ENCODE peak calls at places on chromosomes 16 and 17, in nine cellular contexts. O is astrocyte of the cerebellum, G is esophagus squamous epithelium, L is dorsolateral prefrontal cortex, P is foreskin fibroblast, Y is SK-N-SH, J is B cell, S is heart right ventricle, K is endothelial cell. W is an unnamed sample.

GRCh38 chr17:66152756-66153155 is 39.2 kb downstream of the CEP112 start:
- DNase-seq in S (no peak), Y (no peak), K (no peak), J (no peak), O (no peak), L (no peak), G (no peak), P (peak; percentile 68), W (no peak)

GRCh38 chr16:83005653-83006160 is 378.9 kb downstream of the CDH13 start:
- DNase-seq in J (no peak), Y (no peak), K (no peak), P (no peak), S (no peak), O (no peak), G (no peak), L (no peak), W (no peak)

GRCh38 chr17:62630365-62631085 is 3.1 kb downstream of the MRC2 start:
- DNase-seq in Y (peak; percentile 30), O (no peak), S (no peak), P (peak; percentile 59), J (no peak), L (no peak), G (no peak), K (no peak), W (no peak)

GRCh38 chr17:74856113-74856512 is 3.6 kb downstream of the GRIN2C start:
- DNase-seq in O (no peak), K (no peak), S (no peak), J (no peak), G (no peak), Y (no peak), L (no peak), P (no peak), W (no peak)

GRCh38 chr17:17710728-17711541 is 29.7 kb downstream of the RAI1 start:
- DNase-seq in G (no peak), S (no peak), J (no peak), P (peak; percentile 93), Y (peak; percentile 52), O (peak; percentile 70), L (peak; percentile 55), K (peak; percentile 31), W (no peak)

GRCh38 chr17:44848961-44849489 is 1.3 kb downstream of the HIGD1B start:
- DNase-seq in K (no peak), L (no peak), Y (peak; percentile 54), G (no peak), P (no peak), O (no peak), S (no peak), J (no peak), W (no peak)

GRCh38 chr17:57243171-57243622 is 13.1 kb upstream of the MSI2 start:
- DNase-seq in O (peak; percentile 35), G (no peak), J (peak; percentile 76), L (peak; percentile 61), Y (peak; percentile 74), S (peak; percentile 67), P (peak; percentile 82), K (peak; percentile 75), W (peak; percentile 74)

GRCh38 chr16:48720266-48720665 is 110.3 kb upstream of the N4BP1 start:
- DNase-seq in S (no peak), G (no peak), Y (no peak), P (no peak), K (peak; percentile 66), J (no peak), O (peak; percentile 3), L (no peak), W (no peak)

DNA sequence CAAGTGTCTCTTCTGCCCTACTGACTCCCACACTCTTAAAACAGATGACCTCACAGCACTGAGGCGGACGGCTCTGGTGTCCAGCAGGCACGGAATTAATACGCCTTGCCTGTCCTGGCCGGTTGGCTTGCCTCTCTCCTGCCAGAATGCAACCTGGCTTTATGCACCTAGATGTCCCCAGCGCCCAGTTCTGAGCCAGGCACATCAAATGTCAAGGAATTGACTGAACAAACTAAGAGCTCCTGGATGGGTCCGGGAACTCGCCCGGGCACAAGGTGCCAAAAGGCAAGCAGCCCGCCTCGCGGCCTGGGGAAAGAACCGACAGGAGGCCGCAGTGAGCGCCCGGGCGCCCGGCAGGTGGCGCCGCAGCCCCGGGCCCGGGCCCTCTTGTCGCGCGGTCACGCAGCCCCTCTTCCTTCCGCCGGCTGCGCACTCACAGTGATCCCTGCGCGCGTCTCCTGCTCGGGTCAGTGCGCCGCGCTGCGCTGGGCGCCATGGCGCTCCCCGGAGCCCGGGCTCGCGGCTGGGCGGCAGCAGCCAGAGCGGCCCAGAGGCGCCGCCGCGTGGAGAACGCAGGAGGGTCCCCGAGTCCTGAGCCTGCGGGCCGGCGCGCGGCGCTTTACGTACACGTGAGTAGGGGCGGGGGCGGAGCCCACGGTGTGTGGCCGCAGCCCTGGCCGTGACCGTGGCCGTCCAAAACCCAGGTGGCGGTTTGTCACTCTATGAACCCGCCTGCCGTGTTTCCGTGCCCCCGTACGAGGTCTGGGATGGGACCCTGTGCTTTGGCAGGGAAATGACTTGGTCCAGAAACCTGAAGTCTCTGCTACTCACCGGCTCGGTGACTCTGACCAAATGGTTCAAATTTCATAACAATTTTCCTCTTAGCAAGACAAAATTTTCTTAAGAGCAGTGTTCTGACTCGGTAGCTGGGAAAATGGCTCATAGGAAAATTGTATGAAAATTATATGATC is at the start of gene RSAD1:
- DNase-seq in O (peak; percentile 50), Y (peak; percentile 98), K (peak; percentile 87), L (peak; percentile 81), J (peak; percentile 95), G (peak; percentile 47), P (peak; percentile 95), S (peak; percentile 88), W (peak; percentile 73)
- TF ChIP-seq CTCF in O (peak; percentile 82), Y (peak; percentile 94), K (peak; percentile 86), L (peak; percentile 93), J (peak; percentile 95), G (peak; percentile 95), P (peak; percentile 79), S (peak; percentile 97), W (peak; percentile 89)

GRCh38 chr16:30351586-30352419 is 3.3 kb downstream of the CD2BP2 start:
- DNase-seq in P (peak; percentile 95), K (no peak), Y (no peak), L (peak; percentile 81), J (no peak), G (no peak), O (peak; percentile 96), S (peak; percentile 80), W (no peak)

GRCh38 chr16:30353438-30354129 is 1.5 kb downstream of the CD2BP2 start:
- DNase-seq in Y (no peak), J (no peak), P (no peak), O (no peak), L (no peak), G (no peak), S (no peak), K (no peak), W (no peak)

GRCh38 chr16:30351001-30351441 is 4.1 kb downstream of the CD2BP2 start:
- DNase-seq in P (no peak), G (no peak), Y (no peak), O (no peak), L (no peak), J (no peak), K (no peak), S (no peak), W (no peak)

GRCh38 chr16:30354423-30355143 is 525 bp downstream of the CD2BP2 start:
- DNase-seq in P (peak; percentile 19), L (no peak), S (no peak), J (no peak), G (no peak), K (peak; percentile 47), O (no peak), Y (peak; percentile 74), W (no peak)

DNA sequence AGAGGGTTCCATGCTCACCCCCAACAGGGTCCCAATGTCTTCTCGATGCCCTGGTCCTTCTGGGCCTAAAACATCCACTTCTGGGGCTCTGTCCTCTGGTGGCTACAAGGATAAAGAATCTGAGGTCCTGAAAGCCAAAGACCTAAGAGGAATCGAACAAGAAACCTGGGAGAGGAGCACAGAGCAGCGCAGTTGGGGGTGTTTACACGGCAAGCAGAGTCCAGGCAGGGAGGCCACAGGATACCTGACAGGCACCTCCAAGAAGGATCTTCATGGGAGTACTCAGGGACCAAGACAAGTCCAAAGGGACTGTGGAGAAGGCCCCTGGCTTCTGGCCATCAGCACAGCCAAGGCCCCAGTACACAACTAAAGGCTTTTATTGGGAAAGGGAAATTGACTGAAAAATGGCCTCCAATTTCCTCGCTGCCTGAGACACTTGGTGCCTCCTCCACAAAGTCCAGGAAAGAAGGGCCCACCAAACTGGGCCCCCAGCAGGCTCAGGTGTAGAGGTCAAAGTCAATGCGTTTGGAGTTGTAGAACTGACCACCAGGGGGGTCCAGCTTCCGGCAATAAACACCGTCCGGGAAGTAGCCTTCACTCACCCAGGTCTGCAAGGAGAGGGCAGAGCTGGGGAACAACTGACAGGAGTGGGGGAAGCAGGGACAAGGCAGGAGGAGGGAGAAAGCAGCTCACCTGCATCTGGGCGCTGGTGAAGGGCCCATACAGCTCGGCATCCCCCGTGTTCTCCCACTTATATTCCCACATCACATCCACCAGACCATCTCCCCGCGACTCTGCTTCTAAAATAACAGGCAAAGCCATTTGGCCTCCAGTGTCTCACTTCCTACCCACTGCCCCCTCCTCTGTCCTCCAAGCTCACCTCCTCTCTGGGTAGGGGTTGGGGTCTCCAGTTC is 2.4 kb downstream of the CD2BP2 start:
- DNase-seq in Y (peak; percentile 46), O (no peak), P (no peak), S (no peak), G (no peak), K (no peak), L (no peak), J (no peak), W (no peak)
- TF ChIP-seq CTCF in Y (peak; percentile 46), O (peak; percentile 16), P (no peak), S (peak; percentile 9), G (peak; percentile 17), K (peak; percentile 55), L (no peak), J (no peak), W (no peak)

GRCh38 chr16:86497551-86498021 is 12.7 kb upstream of the FOXF1 start:
- DNase-seq in Y (no peak), S (no peak), G (no peak), P (no peak), L (no peak), O (no peak), K (no peak), J (no peak), W (no peak)

GRCh38 chr16:86498661-86499493 is 11.4 kb upstream of the FOXF1 start:
- DNase-seq in S (no peak), O (no peak), Y (no peak), K (no peak), J (no peak), L (no peak), G (no peak), P (no peak), W (no peak)

GRCh38 chr16:86496929-86497381 is 13.4 kb upstream of the FOXF1 start:
- DNase-seq in G (no peak), L (no peak), Y (no peak), K (no peak), O (no peak), J (no peak), S (no peak), P (no peak), W (no peak)

GRCh38 chr16:86496262-86496928 is 13.9 kb upstream of the FOXF1 start:
- DNase-seq in S (no peak), P (no peak), Y (no peak), L (no peak), O (no peak), K (no peak), G (no peak), J (no peak), W (no peak)

GRCh38 chr16:86498155-86498651 is 12.1 kb upstream of the FOXF1 start:
- DNase-seq in J (no peak), P (no peak), Y (no peak), S (no peak), O (no peak), L (no peak), G (no peak), K (no peak), W (no peak)
- TF ChIP-seq CTCF in J (no peak), P (peak; percentile 2), Y (no peak), S (no peak), O (peak; percentile 29), L (no peak), G (no peak), K (no peak), W (no peak)

DNA sequence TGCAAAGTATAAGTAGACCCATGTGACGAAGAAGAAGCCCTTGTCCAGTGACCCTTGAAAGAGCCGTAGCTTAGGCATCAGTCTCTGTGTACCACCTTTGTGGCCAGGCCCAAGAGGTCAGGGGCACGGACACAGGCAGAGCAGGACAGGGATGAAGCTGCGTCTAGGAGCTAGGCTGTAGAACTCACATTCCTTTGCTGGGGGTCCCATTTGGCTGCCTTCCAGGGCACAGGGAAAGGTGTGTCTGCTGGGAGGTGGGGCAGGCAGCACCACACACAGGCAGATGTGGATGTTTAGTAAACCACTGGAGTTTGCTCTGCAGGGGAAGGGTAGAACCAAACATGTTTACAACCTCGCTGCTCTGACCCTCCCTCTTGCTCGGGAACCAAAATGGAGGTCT is 33.7 kb downstream of the HNF1B start:
- DNase-seq in P (no peak), O (no peak), G (no peak), J (no peak), Y (no peak), K (no peak), L (no peak), S (no peak), W (no peak)
- TF ChIP-seq CTCF in P (no peak), O (no peak), G (no peak), J (no peak), Y (no peak), K (no peak), L (no peak), S (no peak), W (no peak)

W was measured in natural killer cell.